ENCODE peak calls at places on chromosomes 1 and 21, in six cellular contexts. One of them, this sample, is unnamed.

GRCh38 chr21:16605588-16605987 is 875.8 kb downstream of the USP25 start:
- DNase-seq in PC-3: no peak
- DNase-seq in NCI-H1436: no peak
- DNase-seq in Calu3: no peak
- DNase-seq in ovary: no peak
- DNase-seq in HCT116: no peak
- DNase-seq in this sample: no peak

GRCh38 chr1:198934901-198935301 is 296.1 kb downstream of the PTPRC start:
- DNase-seq in NCI-H1436: peak
- DNase-seq in ovary: no peak
- DNase-seq in Calu3: peak
- DNase-seq in HCT116: no peak
- DNase-seq in PC-3: peak
- DNase-seq in this sample: peak

GRCh38 chr1:68812295-68812694 is 315.4 kb upstream of the DEPDC1 start:
- DNase-seq in Calu3: no peak
- DNase-seq in NCI-H1436: no peak
- DNase-seq in ovary: no peak
- DNase-seq in PC-3: no peak
- DNase-seq in HCT116: no peak
- DNase-seq in this sample: no peak

GRCh38 chr1:30335389-30335996 is 387.9 kb downstream of the MATN1 start:
- DNase-seq in PC-3: no peak
- DNase-seq in HCT116: no peak
- DNase-seq in ovary: no peak
- DNase-seq in Calu3: no peak
- DNase-seq in NCI-H1436: no peak
- DNase-seq in this sample: no peak

GRCh38 chr1:230458509-230458908 is 32.4 kb upstream of the PGBD5 start:
- DNase-seq in HCT116: no peak
- DNase-seq in PC-3: peak
- DNase-seq in NCI-H1436: no peak
- DNase-seq in Calu3: no peak
- DNase-seq in ovary: no peak
- DNase-seq in this sample: peak

GRCh38 chr1:20059847-20060246 is 10.1 kb upstream of the PLA2G5 start:
- DNase-seq in Calu3: no peak
- DNase-seq in ovary: no peak
- DNase-seq in PC-3: no peak
- DNase-seq in HCT116: no peak
- DNase-seq in NCI-H1436: no peak
- DNase-seq in this sample: no peak

GRCh38 chr1:78536427-78536826 is 45.7 kb downstream of the PTGFR start:
- DNase-seq in PC-3: peak
- DNase-seq in Calu3: no peak
- DNase-seq in HCT116: no peak
- DNase-seq in ovary: no peak
- DNase-seq in NCI-H1436: no peak
- DNase-seq in this sample: no peak

GRCh38 chr1:173341307-173341706 is 134.2 kb upstream of the TNFSF4 start:
- DNase-seq in ovary: no peak
- DNase-seq in PC-3: peak
- DNase-seq in Calu3: no peak
- DNase-seq in NCI-H1436: no peak
- DNase-seq in HCT116: no peak
- DNase-seq in this sample: no peak

GRCh38 chr21:41361786-41362604 is at the start of gene MX2:
- DNase-seq in HCT116: no peak
- DNase-seq in ovary: no peak
- DNase-seq in Calu3: peak
- DNase-seq in PC-3: peak
- DNase-seq in NCI-H1436: peak
- DNase-seq in this sample: peak